ENCODE peak calls at places on chromosome 20, in seven cellular contexts. Z, E, K, J, L, I and G are unnamed samples.

GRCh38 chr20:25195962-25196700 is 619 bp downstream of the ENTPD6 start:
- DNase-seq in J (peak), I (peak), Z (no peak), E (peak), L (peak), K (peak), G (no peak)

GRCh38 chr20:4132956-4133355 is 117.6 kb upstream of the RNF24 start:
- DNase-seq in Z (no peak), E (no peak), K (no peak), L (no peak), I (no peak), J (no peak), G (no peak)

GRCh38 chr20:64219730-64220129 is 35.8 kb upstream of the PCMTD2 start:
- DNase-seq in J (no peak), Z (no peak), E (no peak), I (no peak), L (no peak), K (no peak), G (no peak)

GRCh38 chr20:1964659-1965405 is 29.0 kb downstream of the PDYN start:
- DNase-seq in K (no peak), L (no peak), J (no peak), E (no peak), I (no peak), Z (no peak), G (no peak)

GRCh38 chr20:1337441-1337840 is 8.5 kb upstream of the SDCBP2 start:
- DNase-seq in L (no peak), E (no peak), I (no peak), J (peak), K (no peak), Z (no peak), G (no peak)

GRCh38 chr20:25294459-25295385 is 46.8 kb downstream of the PYGB start:
- DNase-seq in K (peak), Z (no peak), L (peak), I (no peak), J (peak), E (no peak), G (no peak)

GRCh38 chr20:22719250-22719649 is 134.9 kb upstream of the FOXA2 start:
- DNase-seq in L (no peak), Z (peak), K (no peak), I (no peak), E (no peak), J (peak), G (no peak)

GRCh38 chr20:4156411-4156810 is 141.1 kb upstream of the RNF24 start:
- DNase-seq in I (peak), K (no peak), Z (no peak), E (peak), J (no peak), L (peak), G (no peak)

GRCh38 chr20:44765647-44766367 is 20.1 kb downstream of the KCNK15 start:
- DNase-seq in J (no peak), I (no peak), K (peak), L (peak), Z (no peak), E (no peak), G (no peak)

GRCh38 chr20:49854190-49854875 is 41.7 kb downstream of the SLC9A8 start:
- DNase-seq in Z (no peak), L (no peak), I (no peak), E (no peak), K (no peak), J (no peak), G (no peak)

GRCh38 chr20:50817776-50818172 is 22.9 kb downstream of the BCAS4 start:
- DNase-seq in K (no peak), I (no peak), L (no peak), Z (no peak), J (no peak), E (no peak), G (no peak)

GRCh38 chr20:32823737-32824588 is 4.2 kb downstream of the MAPRE1 start:
- DNase-seq in K (peak), L (no peak), J (no peak), Z (no peak), E (no peak), I (no peak), G (no peak)

GRCh38 chr20:50189681-50190250 is 864 bp upstream of the CEBPB start:
- DNase-seq in E (peak), Z (peak), L (peak), K (no peak), I (peak), J (peak), G (peak)

GRCh38 chr20:44542902-44543301 is 21.0 kb upstream of the SERINC3 start:
- DNase-seq in I (no peak), Z (no peak), E (no peak), L (no peak), K (no peak), J (no peak), G (no peak)

GRCh38 chr20:48139262-48140041 is 354.2 kb upstream of the SULF2 start:
- DNase-seq in J (no peak), I (no peak), L (peak), E (no peak), K (peak), Z (no peak), G (peak)

GRCh38 chr20:48995599-48995998 is 50.5 kb upstream of the CSE1L start:
- DNase-seq in K (no peak), E (no peak), J (no peak), I (no peak), L (no peak), Z (no peak), G (no peak)

GRCh38 chr20:25316506-25317190 is 68.8 kb downstream of the PYGB start:
- DNase-seq in E (no peak), Z (no peak), K (no peak), J (peak), L (no peak), I (peak), G (no peak)

GRCh38 chr20:41657655-41658054 is 39.5 kb upstream of the CHD6 start:
- DNase-seq in Z (no peak), L (no peak), J (no peak), E (no peak), K (no peak), I (no peak), G (no peak)

GRCh38 chr20:25083773-25084615 is 2.1 kb upstream of the VSX1 start:
- DNase-seq in I (no peak), E (peak), Z (no peak), K (no peak), L (no peak), J (no peak), G (no peak)

GRCh38 chr20:9417665-9418064 is 96.7 kb upstream of the LAMP5 start:
- DNase-seq in I (no peak), L (no peak), E (no peak), Z (no peak), K (no peak), J (no peak), G (no peak)

GRCh38 chr20:40314278-40314677 is 374.8 kb downstream of the MAFB start:
- DNase-seq in Z (no peak), J (no peak), K (no peak), E (no peak), L (no peak), I (no peak), G (no peak)

GRCh38 chr20:57170343-57170742 is 96.1 kb downstream of the BMP7 start:
- DNase-seq in L (no peak), I (no peak), K (no peak), J (no peak), E (no peak), Z (no peak), G (no peak)

GRCh38 chr20:23145281-23145700 is 59.2 kb upstream of the CD93 start:
- DNase-seq in K (peak), L (peak), J (no peak), E (no peak), I (no peak), Z (no peak), G (peak)

GRCh38 chr20:16459019-16459700 is 114.1 kb downstream of the KIF16B start:
- DNase-seq in J (no peak), K (peak), Z (no peak), E (no peak), I (no peak), L (peak), G (no peak)

GRCh38 chr20:44621939-44622338 is 29.6 kb downstream of the ADA start:
- DNase-seq in J (no peak), E (no peak), L (no peak), Z (no peak), I (no peak), K (no peak), G (no peak)

GRCh38 chr20:31922181-31922580 is 29.7 kb downstream of the PDRG1 start:
- DNase-seq in Z (no peak), L (no peak), J (no peak), K (no peak), E (no peak), I (no peak), G (no peak)

GRCh38 chr20:64024141-64024990 is 11.6 kb upstream of the C20orf204 start:
- DNase-seq in K (no peak), Z (no peak), L (no peak), I (no peak), J (no peak), E (no peak), G (no peak)

GRCh38 chr20:40506567-40506966 is 182.5 kb downstream of the MAFB start:
- DNase-seq in L (peak), J (peak), E (peak), K (peak), Z (peak), I (peak), G (peak)

GRCh38 chr20:21214431-21214830 is 88.5 kb downstream of the KIZ start:
- DNase-seq in I (no peak), Z (no peak), E (no peak), K (no peak), L (peak), J (no peak), G (no peak)

DNA sequence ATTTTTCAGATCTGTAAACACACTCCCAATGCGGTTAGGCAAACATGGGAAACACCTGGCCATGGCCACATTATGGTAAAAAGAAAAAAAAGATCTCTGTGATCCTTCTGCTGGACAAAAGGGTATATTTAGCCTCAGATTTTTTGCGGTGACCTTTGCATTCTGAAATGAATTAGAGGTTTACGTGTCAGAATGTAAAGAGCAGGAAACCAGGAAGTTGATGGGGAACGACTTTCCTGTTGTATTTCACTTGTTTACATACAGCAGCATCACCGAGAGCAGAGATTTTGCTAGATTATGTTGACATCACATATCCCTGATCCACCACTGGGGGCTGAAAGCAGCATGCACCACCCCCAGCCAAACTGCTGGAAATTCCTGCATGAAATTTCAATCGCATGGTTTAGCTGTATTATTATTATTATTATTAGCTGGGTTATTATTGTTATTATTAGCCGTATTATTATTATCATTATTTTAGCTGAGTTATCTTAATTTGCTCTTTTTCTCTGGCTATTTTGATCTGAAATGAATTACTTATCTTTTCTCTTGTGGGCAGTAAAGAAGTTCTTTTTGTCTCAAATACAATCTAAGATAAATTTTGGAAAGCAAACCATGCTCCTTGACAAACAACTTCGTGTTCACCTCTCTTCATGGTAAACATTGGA is 189.4 kb downstream of the ZFP64 start:
- DNase-seq in K (no peak), Z (no peak), L (no peak), I (no peak), E (no peak), J (no peak), G (no peak)
- TF ChIP-seq CTCF in K (peak), Z (no peak), L (no peak), I (no peak), E (no peak), J (no peak), G (no peak)

GRCh38 chr20:38649275-38649891 is 47.8 kb downstream of the ARHGAP40 start:
- DNase-seq in Z (no peak), I (no peak), L (peak), K (peak), E (no peak), J (no peak), G (no peak)
- TF ChIP-seq CTCF in Z (peak), I (peak), L (peak), K (peak), E (no peak), J (peak), G (peak)

DNA sequence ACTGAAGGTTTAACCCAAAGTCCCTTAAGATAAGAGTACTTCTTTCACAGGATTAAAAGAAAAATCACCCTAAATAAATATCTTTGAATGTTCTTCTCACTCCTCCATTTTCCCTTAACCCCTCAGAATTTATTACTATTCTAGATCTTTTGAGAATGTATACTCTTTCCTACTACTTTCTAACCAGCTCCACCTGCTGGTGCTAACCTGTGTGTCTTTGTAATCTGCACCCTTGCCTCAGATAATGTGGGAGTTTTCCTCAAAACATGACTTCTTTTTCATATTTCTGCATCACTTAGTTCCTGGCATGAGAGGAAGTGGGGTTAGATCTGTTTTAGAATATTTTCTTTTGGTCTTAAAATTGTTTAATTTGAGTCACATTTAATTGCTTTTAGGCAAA is 394.2 kb downstream of the BMP2 start:
- DNase-seq in J (no peak), E (no peak), K (peak), L (peak), Z (no peak), I (no peak), G (no peak)
- TF ChIP-seq CTCF in J (peak), E (no peak), K (peak), L (peak), Z (peak), I (peak), G (no peak)

DNA sequence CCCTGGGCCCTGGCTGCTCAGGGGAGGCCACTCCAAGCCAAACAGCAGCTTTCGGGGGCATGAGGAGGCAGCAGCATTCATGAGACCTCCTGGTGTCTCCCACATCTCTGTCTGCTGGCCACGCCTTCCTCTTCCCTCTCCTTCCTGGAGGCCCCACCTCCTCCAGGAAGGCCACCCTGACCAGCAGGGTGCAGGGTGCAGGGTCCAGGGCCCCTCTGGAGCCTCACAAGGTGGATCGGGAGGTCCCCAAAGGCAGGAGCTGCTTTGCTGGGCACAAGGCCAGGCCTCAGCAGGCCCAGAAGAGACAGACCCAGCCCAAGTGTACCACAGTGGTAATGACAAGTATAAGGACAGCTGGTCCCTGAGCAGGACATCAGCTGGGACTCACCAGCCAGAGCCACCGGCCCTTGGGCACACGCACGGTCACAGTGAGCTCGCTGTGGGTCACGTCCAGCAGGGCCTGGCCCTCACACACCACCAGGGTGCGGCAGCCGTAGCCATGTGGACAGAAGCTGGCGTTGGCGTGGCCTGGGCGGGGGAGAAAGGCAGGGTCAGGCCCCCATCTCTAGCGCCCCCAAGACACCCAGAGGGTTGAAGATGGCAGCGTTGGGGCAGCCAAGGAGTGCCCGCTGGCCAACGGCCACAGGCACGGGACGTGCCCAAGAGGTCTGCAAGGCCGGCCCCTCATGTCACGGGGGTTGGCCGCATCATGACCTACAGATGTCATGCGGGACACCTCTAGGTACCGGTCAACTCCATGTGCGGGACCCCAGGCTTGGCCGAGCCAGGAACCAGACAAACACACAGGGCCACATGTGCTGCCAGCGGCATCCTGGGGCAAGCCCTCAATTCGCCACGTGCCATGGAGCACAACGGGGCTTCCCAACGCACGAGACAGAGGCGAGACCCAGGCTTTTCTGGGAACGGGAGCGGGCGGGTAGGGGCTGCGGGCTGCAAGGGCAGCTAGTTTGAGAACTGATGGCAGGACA is 26.9 kb downstream of the ADRM1 start:
- DNase-seq in K (no peak), I (no peak), Z (no peak), J (no peak), L (no peak), E (peak), G (no peak)
- TF ChIP-seq CTCF in K (no peak), I (no peak), Z (no peak), J (no peak), L (no peak), E (no peak), G (no peak)

GRCh38 chr20:58359441-58359840 is 29.6 kb upstream of the VAPB start:
- DNase-seq in E (no peak), L (no peak), I (no peak), Z (no peak), J (no peak), K (peak), G (no peak)
- TF ChIP-seq CTCF in E (no peak), L (no peak), I (no peak), Z (peak), J (no peak), K (peak), G (no peak)

GRCh38 chr20:19886666-19887288 is 128.7 kb downstream of the RIN2 start:
- DNase-seq in K (peak), L (peak), J (no peak), Z (no peak), E (no peak), I (no peak), G (no peak)
- TF ChIP-seq CTCF in K (peak), L (peak), J (no peak), Z (peak), E (no peak), I (no peak), G (no peak)

DNA sequence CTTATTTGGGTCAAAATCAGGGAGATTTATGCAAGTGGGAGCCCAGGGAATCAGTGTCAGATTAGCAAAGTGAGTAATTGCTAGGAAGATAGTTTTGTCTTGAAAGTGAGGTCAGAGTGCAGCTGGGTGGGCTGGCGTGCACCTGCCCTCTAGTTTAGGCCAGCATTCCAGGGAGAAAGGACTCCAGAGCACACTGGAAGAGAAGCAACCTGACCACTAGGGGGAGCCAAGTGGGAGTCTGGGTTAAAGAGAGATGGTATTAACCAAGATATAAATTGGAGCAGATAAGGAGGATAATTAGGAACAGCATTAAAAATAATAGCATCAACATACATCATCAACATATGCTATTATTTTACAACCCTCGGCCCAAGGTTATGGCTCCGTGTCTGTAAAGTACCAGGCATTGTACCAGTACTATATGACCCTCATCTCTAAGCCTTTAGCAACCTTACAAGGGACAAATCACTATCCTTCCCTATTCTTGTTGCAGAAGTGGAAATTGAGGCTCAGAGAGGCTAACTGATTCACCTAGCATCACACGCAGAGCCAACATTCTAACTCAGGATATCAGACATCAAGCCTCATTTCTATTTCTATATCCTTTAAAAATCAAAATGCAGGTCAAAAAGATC is 57.8 kb downstream of the SLC2A10 start:
- DNase-seq in K (peak), I (no peak), L (peak), Z (no peak), J (no peak), E (no peak), G (no peak)
- TF ChIP-seq CTCF in K (peak), I (peak), L (peak), Z (peak), J (peak), E (peak), G (peak)

GRCh38 chr20:53678990-53679596 is 85.5 kb upstream of the ZNF217 start:
- DNase-seq in E (no peak), K (peak), Z (no peak), J (no peak), L (no peak), I (no peak), G (no peak)
- TF ChIP-seq CTCF in E (no peak), K (no peak), Z (no peak), J (no peak), L (no peak), I (no peak), G (no peak)

DNA sequence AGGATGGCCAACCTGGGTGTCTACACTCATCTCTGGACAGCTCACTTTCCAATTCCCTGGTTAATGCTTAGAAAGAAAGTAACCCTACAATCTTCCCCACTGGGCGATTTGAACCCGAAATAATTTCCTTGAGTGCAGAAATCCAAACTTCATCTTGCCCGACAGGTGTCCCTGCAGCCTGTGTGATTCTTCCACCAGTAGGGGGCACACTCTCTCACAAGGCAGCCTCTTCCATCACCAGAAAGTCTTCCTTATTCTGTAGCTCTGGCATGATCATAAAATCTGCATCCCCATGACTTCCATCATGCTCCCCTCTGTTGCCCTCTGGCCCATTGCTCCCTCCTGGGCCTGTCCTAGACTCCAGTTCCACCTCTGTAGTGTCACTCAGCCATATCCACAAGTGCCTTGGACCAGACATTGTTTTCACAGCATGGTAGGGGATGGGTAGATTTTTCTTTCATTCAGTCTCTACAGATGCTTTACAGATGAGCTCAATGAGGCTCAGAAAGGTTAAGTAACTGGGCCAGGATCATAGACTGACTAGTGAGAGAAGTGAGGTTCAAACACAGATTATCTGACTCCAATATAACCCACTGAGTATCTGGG is 170.4 kb upstream of the SPTLC3 start:
- DNase-seq in E (no peak), L (peak), Z (no peak), J (no peak), I (no peak), K (no peak), G (no peak)
- TF ChIP-seq CTCF in E (peak), L (peak), Z (peak), J (no peak), I (peak), K (peak), G (peak)